ENCODE peak calls at places on chromosomes 1 and 21, in four cellular contexts. X is A549, V is endothelial cell of umbilical vein, F is K562. B is an unnamed sample.

GRCh38 chr1:108199231-108199657 is 899 bp downstream of the SLC25A24 start:
- DNase-seq in X (peak), F (peak), V (peak), B (peak)

GRCh38 chr21:36710729-36711048 is 11.8 kb downstream of the SIM2 start:
- DNase-seq in V (no peak), X (no peak), F (no peak), B (peak)

GRCh38 chr1:65067491-65068201 is 80.4 kb upstream of the AK4 start:
- DNase-seq in X (peak), F (peak), V (peak), B (peak)

GRCh38 chr1:160618763-160619274 is 28.0 kb downstream of the SLAMF1 start:
- DNase-seq in V (no peak), F (peak), X (peak), B (peak)

GRCh38 chr1:107963601-107964396 is 1.2 kb downstream of the VAV3 start:
- DNase-seq in V (peak), F (no peak), X (no peak), B (peak)

GRCh38 chr1:236024655-236025054 is 40.2 kb downstream of the NID1 start:
- DNase-seq in X (no peak), F (no peak), V (no peak), B (peak)

GRCh38 chr1:3064901-3065300 is 4.1 kb upstream of the PRDM16 start:
- DNase-seq in F (no peak), V (no peak), X (no peak), B (no peak)

GRCh38 chr1:30600258-30600657 is 123.1 kb downstream of the MATN1 start:
- DNase-seq in X (no peak), F (no peak), V (no peak), B (no peak)

GRCh38 chr1:221783437-221783836 is 41.5 kb upstream of the DUSP10 start:
- DNase-seq in X (no peak), V (no peak), F (no peak), B (no peak)

GRCh38 chr1:151718011-151718431 is 1.4 kb upstream of the CELF3 start:
- DNase-seq in F (no peak), X (no peak), V (no peak), B (no peak)

GRCh38 chr21:46005081-46005480 is 23.5 kb downstream of the COL6A1 start:
- DNase-seq in X (no peak), F (no peak), V (no peak), B (no peak)

GRCh38 chr1:115978292-115978941 is 2.1 kb downstream of the SLC22A15 start:
- DNase-seq in X (no peak), F (no peak), V (no peak), B (peak)

GRCh38 chr1:115976900-115977480 is 677 bp downstream of the SLC22A15 start:
- DNase-seq in X (no peak), V (no peak), F (no peak), B (peak)

GRCh38 chr1:115977481-115978258 is 1.4 kb downstream of the SLC22A15 start:
- DNase-seq in X (no peak), V (no peak), F (no peak), B (peak)

GRCh38 chr1:115975569-115976061 is 698 bp upstream of the SLC22A15 start:
- DNase-seq in V (no peak), X (no peak), F (no peak), B (no peak)

DNA sequence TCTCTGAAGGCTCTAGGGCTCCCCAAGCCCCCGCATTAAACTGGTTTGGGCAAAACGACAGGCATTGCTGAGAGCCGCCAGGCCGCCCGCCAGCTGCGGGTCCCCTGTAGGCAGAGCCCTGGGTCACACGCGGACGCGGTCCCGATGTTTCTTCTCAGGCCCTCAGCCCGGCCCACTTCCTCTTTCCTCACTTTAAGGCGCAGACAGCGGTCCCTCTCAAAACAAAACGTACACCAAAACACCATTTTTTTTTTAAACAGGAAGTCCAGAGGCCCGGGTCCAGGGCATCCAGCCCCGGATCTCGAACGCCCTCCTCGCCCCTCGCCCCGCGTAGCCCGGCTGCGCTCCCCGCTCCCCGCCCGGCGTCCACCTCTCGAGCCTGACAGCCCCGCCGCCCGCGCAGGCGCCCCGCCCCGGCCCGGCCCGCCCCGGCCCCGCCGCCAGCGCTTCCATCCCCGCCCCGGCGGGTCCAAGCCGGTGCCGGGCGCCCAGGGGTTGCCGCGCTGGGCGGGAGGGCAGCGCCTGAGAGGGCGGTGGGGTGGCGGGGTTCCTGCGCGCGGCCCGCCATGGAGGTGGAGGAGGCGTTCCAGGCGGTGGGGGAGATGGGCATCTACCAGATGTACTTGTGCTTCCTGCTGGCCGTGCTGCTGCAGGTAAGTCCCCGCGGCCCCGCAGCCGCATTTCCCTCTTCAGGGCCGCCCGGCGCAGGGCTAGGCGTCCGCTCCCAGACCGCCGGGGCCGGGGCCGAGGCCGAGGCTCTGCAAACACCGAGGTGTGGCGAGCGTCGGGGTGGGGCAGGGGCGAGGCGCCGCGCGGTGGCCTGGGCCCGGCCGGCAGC is at the start of gene SLC22A15:
- DNase-seq in X (peak), V (no peak), F (peak), B (peak)
- TF ChIP-seq CTCF in X (no peak), V (no peak), F (no peak), B (no peak)

GRCh38 chr21:15682182-15682895 is 47.4 kb upstream of the USP25 start:
- DNase-seq in V (peak), F (no peak), X (no peak), B (peak)
- TF ChIP-seq MAX in V (no peak), F (no peak), X (no peak), B (no peak)

DNA sequence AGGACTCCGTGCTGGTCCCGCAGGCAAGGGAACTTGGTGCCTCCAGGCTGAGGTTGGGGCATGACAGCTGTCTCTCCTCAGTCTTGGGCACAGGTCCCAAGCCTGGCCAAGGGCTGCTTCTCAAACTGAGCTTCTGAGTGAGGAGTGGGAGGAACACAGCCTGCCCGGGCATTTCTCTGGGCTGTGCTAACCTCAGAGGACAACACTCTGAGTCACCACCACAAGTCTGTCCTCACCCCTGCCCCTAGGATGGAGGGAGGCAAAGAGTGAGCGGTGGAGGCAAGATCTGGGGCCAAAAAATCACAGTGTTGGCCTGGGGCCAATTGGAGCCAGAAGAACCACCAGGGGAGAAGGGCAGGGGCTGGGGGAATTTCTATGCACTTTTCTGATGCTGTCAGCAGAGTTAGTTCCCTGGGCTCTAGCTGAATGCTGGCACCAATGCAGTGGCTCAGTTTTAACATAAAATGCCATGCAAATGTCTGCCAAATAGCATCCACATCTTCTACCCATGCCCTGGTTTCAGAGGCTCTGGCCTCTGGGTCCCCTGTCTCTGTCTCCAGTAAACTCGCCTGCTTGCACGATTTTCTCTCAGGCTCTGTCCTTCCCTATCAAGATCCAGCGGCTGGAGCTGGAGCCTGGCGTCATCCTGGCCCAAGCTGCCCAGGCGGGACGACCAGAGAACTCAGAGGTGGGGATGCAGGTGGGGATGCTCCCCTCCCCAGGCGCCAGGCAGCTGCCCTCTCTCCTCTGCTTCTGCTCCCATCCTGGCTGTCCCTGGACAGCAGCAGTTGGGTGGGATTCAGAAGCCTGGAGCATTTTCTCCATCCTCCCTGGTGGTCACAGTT is 11.0 kb upstream of the CDK18 start:
- DNase-seq in X (no peak), F (no peak), V (no peak), B (peak)
- TF ChIP-seq MYC in X (no peak), F (no peak), V (no peak), B (no peak)

GRCh38 chr1:98251497-98251896 is 330.7 kb upstream of the DPYD start:
- DNase-seq in V (no peak), F (no peak), X (no peak), B (no peak)
- TF ChIP-seq CTCF in V (no peak), F (no peak), X (no peak), B (no peak)